ENCODE peak calls at places on chromosomes 7 and 10, in seven cellular contexts. M is psoas muscle; X is CD8-positive, alpha-beta T cell; C is testis; Z is tibial artery; N is A549; G is neuronal stem cell. E is an unnamed sample. For H3K4me1, the result is how much of the 10 kb centered on the place peaks cover.

GRCh38 chr7:19339512-19339911 is 194.3 kb upstream of the FERD3L start:
- DNase-seq in Z (no peak), G (no peak), C (no peak), N (no peak), X (no peak), M (no peak), E (no peak)

GRCh38 chr7:154429666-154430404 is 377.6 kb downstream of the DPP6 start:
- DNase-seq in C (no peak), M (peak), X (no peak), N (no peak), Z (no peak), G (no peak), E (no peak)

GRCh38 chr7:27661776-27662489 is 750 bp downstream of the HIBADH start:
- DNase-seq in Z (peak), G (no peak), C (peak), X (peak), M (peak), N (peak), E (peak)

GRCh38 chr10:14056545-14057332 is 274.0 kb downstream of the FRMD4A start:
- DNase-seq in M (no peak), G (no peak), X (no peak), N (no peak), C (no peak), Z (no peak), E (no peak)

GRCh38 chr7:104791065-104791464 is 222.9 kb upstream of the KMT2E start:
- DNase-seq in G (no peak), C (no peak), N (peak), M (no peak), Z (no peak), X (no peak), E (no peak)

GRCh38 chr10:125123363-125124113 is 36.8 kb downstream of the CTBP2 start:
- DNase-seq in Z (peak), C (peak), N (peak), X (no peak), G (no peak), M (peak), E (peak)

GRCh38 chr7:131596785-131597184 is 40.4 kb upstream of the PODXL start:
- DNase-seq in Z (no peak), X (no peak), M (no peak), C (no peak), N (no peak), G (no peak), E (no peak)

GRCh38 chr7:142088022-142088714 is 23.4 kb upstream of the MGAM2 start:
- DNase-seq in Z (no peak), X (no peak), G (no peak), C (no peak), N (no peak), M (no peak), E (no peak)

GRCh38 chr10:70426835-70427234 is 14.6 kb downstream of the NODAL start:
- DNase-seq in X (no peak), M (no peak), N (no peak), Z (no peak), C (no peak), G (no peak), E (no peak)

GRCh38 chr10:81866753-81867152 is 8.2 kb upstream of the NRG3 start:
- DNase-seq in X (no peak), N (no peak), M (no peak), Z (no peak), G (no peak), C (no peak), E (no peak)

GRCh38 chr7:134660961-134661376 is 14.3 kb downstream of the BPGM start:
- DNase-seq in C (no peak), X (no peak), M (no peak), N (no peak), G (no peak), Z (no peak), E (no peak)

GRCh38 chr7:92751902-92752901 is 84.2 kb downstream of the CDK6 start:
- DNase-seq in C (no peak), M (no peak), Z (no peak), G (no peak), N (peak), X (no peak), E (no peak)
- H3K4me1 ChIP-seq in C (under half), M (under half), Z (under half), G (under half), N (half or more), X (under half), E (under half)

GRCh38 chr7:66602159-66602558 is 26.5 kb upstream of the KCTD7 start:
- DNase-seq in C (no peak), G (no peak), N (no peak), M (no peak), Z (no peak), X (no peak), E (no peak)
- H3K27ac ChIP-seq in C (no peak), G (no peak), N (no peak), M (no peak), Z (no peak), X (no peak), E (no peak)

GRCh38 chr7:122584852-122585251 is 114.1 kb downstream of the RNF133 start:
- DNase-seq in G (no peak), X (no peak), C (no peak), M (no peak), Z (no peak), N (no peak), E (no peak)

GRCh38 chr7:122588621-122589020 is 110.3 kb downstream of the RNF133 start:
- DNase-seq in N (no peak), Z (no peak), X (no peak), G (no peak), C (no peak), M (no peak), E (no peak)
- H3K4me1 ChIP-seq in N (under half), Z (under half), X (under half), G (under half), C (under half), M (under half), E (under half)

GRCh38 chr10:119666709-119667004 is 15.5 kb downstream of the BAG3 start:
- DNase-seq in Z (no peak), M (no peak), N (no peak), G (no peak), C (no peak), X (no peak), E (no peak)
- H3K27ac ChIP-seq in Z (peak), M (peak), N (peak), G (no peak), C (peak), X (no peak), E (peak)

GRCh38 chr10:11179231-11180105 is 161.8 kb downstream of the CELF2 start:
- DNase-seq in N (no peak), X (no peak), G (no peak), Z (no peak), C (no peak), M (no peak), E (no peak)

GRCh38 chr10:11181996-11182395 is 164.3 kb downstream of the CELF2 start:
- DNase-seq in G (no peak), N (no peak), Z (peak), C (peak), X (no peak), M (peak), E (peak)

GRCh38 chr10:11177926-11178453 is 160.3 kb downstream of the CELF2 start:
- DNase-seq in N (no peak), C (no peak), G (no peak), Z (no peak), X (no peak), M (no peak), E (no peak)

GRCh38 chr10:11178606-11179221 is 161.0 kb downstream of the CELF2 start:
- DNase-seq in M (no peak), G (no peak), Z (peak), X (peak), C (peak), N (no peak), E (peak)

DNA sequence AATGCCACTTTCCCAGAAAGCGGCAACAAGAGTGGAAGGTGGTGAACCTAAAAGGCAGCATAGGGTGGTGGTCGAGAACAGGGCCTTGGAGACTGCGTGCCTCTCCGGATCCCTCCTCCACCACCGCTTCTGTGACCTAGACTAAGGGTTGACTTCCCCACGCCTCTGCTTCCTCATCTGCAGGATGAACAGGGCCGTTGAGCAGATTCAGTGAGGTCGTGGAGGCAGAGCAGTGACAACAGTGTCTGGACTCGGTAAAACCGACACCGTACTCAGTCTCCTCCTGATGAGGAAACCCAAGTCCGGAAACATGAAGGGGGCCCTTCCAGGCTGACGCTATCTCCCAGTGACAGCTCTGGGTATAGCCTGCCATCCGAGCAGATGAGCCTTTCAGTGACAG is 162.6 kb downstream of the CELF2 start:
- DNase-seq in N (no peak), Z (peak), M (no peak), C (no peak), X (peak), G (no peak), E (no peak)
- H3K4me1 ChIP-seq in N (under half), Z (under half), M (under half), C (under half), X (half or more), G (under half), E (under half)

GRCh38 chr10:47336387-47337134 is 11.6 kb upstream of the RBP3 start:
- DNase-seq in N (no peak), G (no peak), Z (no peak), X (no peak), C (no peak), M (no peak), E (no peak)

GRCh38 chr10:47335906-47336305 is 12.3 kb upstream of the RBP3 start:
- DNase-seq in Z (no peak), N (no peak), G (no peak), C (no peak), M (no peak), X (no peak), E (no peak)

GRCh38 chr10:47334627-47335026 is 12.4 kb downstream of the GDF2 start:
- DNase-seq in M (no peak), C (no peak), N (no peak), G (no peak), X (no peak), Z (no peak), E (no peak)

GRCh38 chr10:47339186-47339735 is 8.9 kb upstream of the RBP3 start:
- DNase-seq in X (no peak), Z (no peak), M (no peak), C (no peak), G (no peak), N (no peak), E (no peak)

GRCh38 chr10:47337243-47337642 is 10.9 kb upstream of the RBP3 start:
- DNase-seq in C (no peak), Z (no peak), X (no peak), N (no peak), M (no peak), G (no peak), E (no peak)
- H3K27ac ChIP-seq in C (no peak), Z (no peak), X (no peak), N (no peak), M (no peak), G (no peak), E (no peak)